ENCODE peak calls at places on chromosomes 2 and 18, in five cellular contexts. Z, Y, R, A and F are unnamed samples.
A peak's percentile ranks its signal among the peaks of the same experiment; 100 is the strongest.

GRCh38 chr2:58734365-58734764 is 493.2 kb upstream of the FANCL start:
- DNase-seq in R (peak; percentile 41), A (peak; percentile 35), Y (no peak), Z (peak; percentile 23), F (no peak)

GRCh38 chr2:134773372-134774073 is 54.7 kb upstream of the TMEM163 start:
- DNase-seq in R (no peak), Y (no peak), A (no peak), Z (peak; percentile 21), F (no peak)

GRCh38 chr2:204264746-204265145 is 280.5 kb upstream of the PARD3B start:
- DNase-seq in A (no peak), Y (no peak), R (no peak), Z (no peak), F (no peak)

GRCh38 chr2:90207454-90208058 is 1516.1 kb downstream of the RPIA start:
- DNase-seq in R (no peak), Y (no peak), Z (no peak), A (peak; percentile 35), F (no peak)

GRCh38 chr2:2564300-2565085 is 233.4 kb upstream of the MYT1L start:
- DNase-seq in A (no peak), R (no peak), Z (no peak), Y (no peak), F (no peak)

GRCh38 chr18:13414542-13414941 is 196.0 kb downstream of the LDLRAD4 start:
- DNase-seq in R (no peak), A (no peak), Z (no peak), Y (no peak), F (no peak)

GRCh38 chr2:152238021-152238420 is 62.5 kb upstream of the STAM2 start:
- DNase-seq in Z (no peak), A (no peak), R (no peak), Y (no peak), F (no peak)

GRCh38 chr2:158756976-158757375 is 38.1 kb upstream of the DAPL1 start:
- DNase-seq in Y (no peak), Z (no peak), R (no peak), A (no peak), F (no peak)

GRCh38 chr2:71784734-71785549 is 331.6 kb downstream of the DYSF start:
- DNase-seq in Y (no peak), Z (no peak), A (peak; percentile 33), R (peak; percentile 75), F (no peak)

GRCh38 chr2:222353998-222354397 is 55.2 kb upstream of the PAX3 start:
- DNase-seq in Z (peak; percentile 26), Y (no peak), R (no peak), A (no peak), F (no peak)

GRCh38 chr2:903223-903900 is 47.3 kb upstream of the SNTG2 start:
- DNase-seq in Y (no peak), R (no peak), Z (no peak), A (no peak), F (no peak)

GRCh38 chr2:222120933-222121332 is 177.9 kb downstream of the PAX3 start:
- DNase-seq in R (no peak), A (no peak), Z (no peak), Y (no peak), F (peak; percentile 91)

GRCh38 chr2:39179974-39180960 is 59.4 kb upstream of the SOS1 start:
- DNase-seq in Z (no peak), R (no peak), A (no peak), Y (no peak), F (no peak)

GRCh38 chr2:172339431-172340010 is 87.9 kb upstream of the ITGA6 start:
- DNase-seq in A (peak; percentile 89), Y (no peak), Z (peak; percentile 29), R (no peak), F (no peak)

GRCh38 chr18:11827963-11828362 is 23.2 kb upstream of the CHMP1B start:
- DNase-seq in Z (no peak), R (no peak), Y (no peak), A (no peak), F (no peak)

GRCh38 chr18:14978962-14979535 is 231.1 kb downstream of the ANKRD30B start:
- DNase-seq in Y (peak; percentile 5), A (peak; percentile 23), R (no peak), Z (peak; percentile 6), F (no peak)

GRCh38 chr2:193703411-193703810 is 1508.7 kb upstream of the TMEFF2 start:
- DNase-seq in R (no peak), Y (no peak), Z (no peak), A (no peak), F (no peak)

GRCh38 chr2:235643680-235644117 is 149.9 kb downstream of the AGAP1 start:
- DNase-seq in A (no peak), Z (no peak), R (no peak), Y (no peak), F (no peak)

GRCh38 chr2:134259571-134259970 is 5.7 kb downstream of the MGAT5 start:
- DNase-seq in Z (peak; percentile 40), R (no peak), Y (no peak), A (no peak), F (no peak)

GRCh38 chr2:17309741-17310339 is 208.4 kb downstream of the RAD51AP2 start:
- DNase-seq in Y (peak; percentile 69), A (peak; percentile 86), Z (peak; percentile 24), R (peak; percentile 63), F (no peak)

GRCh38 chr2:192286093-192286701 is 91.5 kb upstream of the TMEFF2 start:
- DNase-seq in Y (no peak), A (peak; percentile 35), Z (peak; percentile 73), R (peak; percentile 31), F (no peak)

GRCh38 chr2:129645335-129645734 is 334.1 kb upstream of the RAB6C start:
- DNase-seq in R (no peak), A (no peak), Y (no peak), Z (no peak), F (no peak)

GRCh38 chr2:226916662-226917061 is 80.8 kb downstream of the RHBDD1 start:
- DNase-seq in A (no peak), Z (no peak), Y (no peak), R (no peak), F (no peak)

GRCh38 chr2:63818276-63818675 is 23.4 kb upstream of the UGP2 start:
- DNase-seq in Y (no peak), Z (no peak), A (no peak), R (no peak), F (no peak)

GRCh38 chr2:19426941-19427340 is 68.5 kb upstream of the OSR1 start:
- DNase-seq in Z (no peak), Y (no peak), A (no peak), R (no peak), F (no peak)

GRCh38 chr2:164028764-164029534 is 293.1 kb upstream of the FIGN start:
- DNase-seq in Z (no peak), A (no peak), R (no peak), Y (no peak), F (no peak)

GRCh38 chr2:56741601-56742102 is 557.9 kb downstream of the CCDC85A start:
- DNase-seq in Y (no peak), R (peak; percentile 45), Z (peak; percentile 67), A (peak; percentile 18), F (no peak)

GRCh38 chr18:21099442-21099841 is 12.2 kb downstream of the ROCK1 start:
- DNase-seq in A (no peak), Y (no peak), R (no peak), Z (no peak), F (no peak)
- H3K9ac ChIP-seq in A (no peak overlapping the region), Y (no peak overlapping the region), R (no peak overlapping the region), Z (no peak overlapping the region), F (no peak overlapping the region)

GRCh38 chr2:238776003-238776640 is 71.8 kb upstream of the TWIST2 start:
- DNase-seq in Z (no peak), A (no peak), R (no peak), Y (no peak), F (no peak)
- H3K9me3 ChIP-seq in Z (no peaks in the 10 kb centered on the region), A (no peaks in the 10 kb centered on the region), R (no peaks in the 10 kb centered on the region), Y (no peaks in the 10 kb centered on the region), F (no peaks in the 10 kb centered on the region)

GRCh38 chr2:117981810-117982209 is 32.1 kb downstream of the CCDC93 start:
- DNase-seq in Z (no peak), Y (no peak), R (no peak), A (no peak), F (no peak)

GRCh38 chr2:117982376-117983033 is 31.4 kb downstream of the CCDC93 start:
- DNase-seq in Y (peak; percentile 21), Z (no peak), A (peak; percentile 15), R (no peak), F (no peak)

GRCh38 chr2:117980381-117980780 is 33.5 kb downstream of the CCDC93 start:
- DNase-seq in A (no peak), R (no peak), Z (no peak), Y (no peak), F (no peak)

GRCh38 chr2:117979911-117980341 is 33.9 kb downstream of the CCDC93 start:
- DNase-seq in R (no peak), A (no peak), Z (no peak), Y (no peak), F (no peak)

GRCh38 chr2:117980783-117981676 is 32.8 kb downstream of the CCDC93 start:
- DNase-seq in Y (no peak), R (no peak), A (no peak), Z (peak; percentile 58), F (peak; percentile 12)
- TF ChIP-seq POLR2AphosphoS5 in Y (no peak), R (no peak), A (no peak), Z (no peak), F (no peak)

DNA sequence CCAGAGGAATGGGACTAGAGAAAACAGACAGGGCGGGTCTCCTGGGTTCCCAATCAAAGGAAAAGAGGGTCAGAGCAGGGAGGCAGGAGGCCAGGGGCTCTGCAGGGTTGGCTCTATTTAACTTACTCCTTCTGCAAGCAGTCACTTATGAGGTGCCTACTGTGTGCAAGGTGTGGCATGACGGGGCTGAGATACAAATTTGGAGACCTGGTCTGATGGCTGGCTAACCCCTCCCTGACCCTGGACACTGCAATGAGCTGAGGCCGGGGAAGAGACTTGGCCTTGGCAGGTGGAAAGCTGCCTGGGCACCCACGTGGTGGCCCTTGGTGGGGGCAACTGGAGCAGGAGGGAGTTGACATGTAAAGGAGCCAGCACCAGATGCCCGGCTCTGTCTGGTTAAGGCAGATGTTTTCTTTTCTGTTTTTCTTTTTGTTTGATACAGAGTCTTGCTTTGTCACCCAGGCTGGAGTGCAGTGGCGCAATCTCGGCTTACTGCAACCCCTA is 148.5 kb upstream of the GATA6 start:
- DNase-seq in R (no peak), Z (no peak), A (no peak), Y (no peak), F (no peak)
- H3K9ac ChIP-seq in R (no peak overlapping the region), Z (no peak overlapping the region), A (peak overlapping the region; percentile 12), Y (no peak overlapping the region), F (no peak overlapping the region)